ENCODE peak calls at places on chromosomes 12 and 14, in ten cellular contexts. One of them, this sample, is unnamed.

GRCh38 chr14:93430889-93431670 is at the start of gene UNC79:
- DNase-seq in SW 1271: no peak
- DNase-seq in endodermal cell: peak
- DNase-seq in GM12865: no peak
- DNase-seq in lower lobe of right lung: no peak
- DNase-seq in left ventricle myocardium superior: peak
- DNase-seq in NCI-H510A treated with DMSO at 0.1 percent for 48 hours: peak
- DNase-seq in B cell: no peak
- DNase-seq in AML-193: no peak
- DNase-seq in myocyte: no peak
- DNase-seq in this sample: no peak

GRCh38 chr14:70203686-70204085 is 14.9 kb upstream of the SLC8A3 start:
- DNase-seq in SW 1271: no peak
- DNase-seq in endodermal cell: peak
- DNase-seq in GM12865: no peak
- DNase-seq in lower lobe of right lung: no peak
- DNase-seq in left ventricle myocardium superior: no peak
- DNase-seq in NCI-H510A treated with DMSO at 0.1 percent for 48 hours: no peak
- DNase-seq in B cell: no peak
- DNase-seq in AML-193: no peak
- DNase-seq in myocyte: no peak
- DNase-seq in this sample: no peak

GRCh38 chr12:78421011-78421410 is 443.6 kb upstream of the SYT1 start:
- DNase-seq in SW 1271: no peak
- DNase-seq in endodermal cell: no peak
- DNase-seq in GM12865: no peak
- DNase-seq in lower lobe of right lung: no peak
- DNase-seq in left ventricle myocardium superior: no peak
- DNase-seq in NCI-H510A treated with DMSO at 0.1 percent for 48 hours: no peak
- DNase-seq in B cell: no peak
- DNase-seq in AML-193: no peak
- DNase-seq in myocyte: peak
- DNase-seq in this sample: no peak

GRCh38 chr12:11706509-11707331 is 57.2 kb downstream of the ETV6 start:
- DNase-seq in SW 1271: no peak
- DNase-seq in endodermal cell: no peak
- DNase-seq in GM12865: no peak
- DNase-seq in lower lobe of right lung: no peak
- DNase-seq in left ventricle myocardium superior: no peak
- DNase-seq in NCI-H510A treated with DMSO at 0.1 percent for 48 hours: peak
- DNase-seq in B cell: no peak
- DNase-seq in AML-193: no peak
- DNase-seq in myocyte: no peak
- DNase-seq in this sample: no peak

GRCh38 chr14:88829188-88829587 is 4.7 kb downstream of the TTC8 start:
- DNase-seq in SW 1271: no peak
- DNase-seq in endodermal cell: no peak
- DNase-seq in GM12865: peak
- DNase-seq in lower lobe of right lung: no peak
- DNase-seq in left ventricle myocardium superior: no peak
- DNase-seq in NCI-H510A treated with DMSO at 0.1 percent for 48 hours: no peak
- DNase-seq in B cell: no peak
- DNase-seq in AML-193: peak
- DNase-seq in myocyte: no peak
- DNase-seq in this sample: peak

GRCh38 chr12:120150919-120151525 is 34.5 kb upstream of the RAB35 start:
- DNase-seq in SW 1271: no peak
- DNase-seq in endodermal cell: peak
- DNase-seq in GM12865: no peak
- DNase-seq in lower lobe of right lung: no peak
- DNase-seq in left ventricle myocardium superior: no peak
- DNase-seq in NCI-H510A treated with DMSO at 0.1 percent for 48 hours: no peak
- DNase-seq in B cell: no peak
- DNase-seq in AML-193: no peak
- DNase-seq in myocyte: no peak
- DNase-seq in this sample: no peak

GRCh38 chr14:106846218-106846617 is 1319.8 kb downstream of the TMEM121 start:
- DNase-seq in SW 1271: no peak
- DNase-seq in endodermal cell: no peak
- DNase-seq in GM12865: no peak
- DNase-seq in lower lobe of right lung: no peak
- DNase-seq in left ventricle myocardium superior: no peak
- DNase-seq in NCI-H510A treated with DMSO at 0.1 percent for 48 hours: no peak
- DNase-seq in B cell: no peak
- DNase-seq in AML-193: no peak
- DNase-seq in myocyte: peak
- DNase-seq in this sample: no peak

GRCh38 chr12:124792177-124792576 is 71.5 kb downstream of the SCARB1 start:
- DNase-seq in SW 1271: no peak
- DNase-seq in endodermal cell: no peak
- DNase-seq in GM12865: no peak
- DNase-seq in lower lobe of right lung: no peak
- DNase-seq in left ventricle myocardium superior: no peak
- DNase-seq in NCI-H510A treated with DMSO at 0.1 percent for 48 hours: no peak
- DNase-seq in B cell: no peak
- DNase-seq in AML-193: no peak
- DNase-seq in myocyte: no peak
- DNase-seq in this sample: no peak

GRCh38 chr14:87397499-87397898 is 595.5 kb downstream of the GALC start:
- DNase-seq in SW 1271: no peak
- DNase-seq in endodermal cell: no peak
- DNase-seq in GM12865: peak
- DNase-seq in lower lobe of right lung: no peak
- DNase-seq in left ventricle myocardium superior: no peak
- DNase-seq in NCI-H510A treated with DMSO at 0.1 percent for 48 hours: no peak
- DNase-seq in B cell: no peak
- DNase-seq in AML-193: no peak
- DNase-seq in myocyte: no peak
- DNase-seq in this sample: peak

GRCh38 chr12:1206118-1206734 is 215.2 kb downstream of the ERC1 start:
- DNase-seq in SW 1271: no peak
- DNase-seq in endodermal cell: no peak
- DNase-seq in GM12865: no peak
- DNase-seq in lower lobe of right lung: no peak
- DNase-seq in left ventricle myocardium superior: no peak
- DNase-seq in NCI-H510A treated with DMSO at 0.1 percent for 48 hours: no peak
- DNase-seq in B cell: no peak
- DNase-seq in AML-193: no peak
- DNase-seq in myocyte: no peak
- DNase-seq in this sample: no peak

GRCh38 chr14:55052259-55052930 is 948 bp downstream of the MAPK1IP1L start:
- DNase-seq in SW 1271: no peak
- DNase-seq in endodermal cell: no peak
- DNase-seq in GM12865: no peak
- DNase-seq in lower lobe of right lung: no peak
- DNase-seq in left ventricle myocardium superior: no peak
- DNase-seq in NCI-H510A treated with DMSO at 0.1 percent for 48 hours: no peak
- DNase-seq in B cell: peak
- DNase-seq in AML-193: no peak
- DNase-seq in myocyte: peak
- DNase-seq in this sample: no peak

GRCh38 chr12:75939016-75939642 is 92.4 kb downstream of the PHLDA1 start:
- DNase-seq in SW 1271: no peak
- DNase-seq in endodermal cell: no peak
- DNase-seq in GM12865: no peak
- DNase-seq in lower lobe of right lung: no peak
- DNase-seq in left ventricle myocardium superior: no peak
- DNase-seq in NCI-H510A treated with DMSO at 0.1 percent for 48 hours: no peak
- DNase-seq in B cell: no peak
- DNase-seq in AML-193: no peak
- DNase-seq in myocyte: no peak
- DNase-seq in this sample: no peak

GRCh38 chr12:104998423-104999346 is 12.6 kb downstream of the NOPCHAP1 start:
- DNase-seq in SW 1271: no peak
- DNase-seq in endodermal cell: no peak
- DNase-seq in GM12865: no peak
- DNase-seq in lower lobe of right lung: peak
- DNase-seq in left ventricle myocardium superior: peak
- DNase-seq in NCI-H510A treated with DMSO at 0.1 percent for 48 hours: peak
- DNase-seq in B cell: no peak
- DNase-seq in AML-193: no peak
- DNase-seq in myocyte: no peak
- DNase-seq in this sample: no peak

GRCh38 chr14:92482621-92483319 is 30.8 kb upstream of the RIN3 start:
- DNase-seq in SW 1271: no peak
- DNase-seq in endodermal cell: no peak
- DNase-seq in GM12865: no peak
- DNase-seq in lower lobe of right lung: no peak
- DNase-seq in left ventricle myocardium superior: no peak
- DNase-seq in NCI-H510A treated with DMSO at 0.1 percent for 48 hours: no peak
- DNase-seq in B cell: no peak
- DNase-seq in AML-193: no peak
- DNase-seq in myocyte: no peak
- DNase-seq in this sample: no peak

GRCh38 chr12:43762596-43762995 is 3.8 kb downstream of the IRAK4 start:
- DNase-seq in SW 1271: no peak
- DNase-seq in endodermal cell: no peak
- DNase-seq in GM12865: no peak
- DNase-seq in lower lobe of right lung: no peak
- DNase-seq in left ventricle myocardium superior: no peak
- DNase-seq in NCI-H510A treated with DMSO at 0.1 percent for 48 hours: no peak
- DNase-seq in B cell: no peak
- DNase-seq in AML-193: peak
- DNase-seq in myocyte: no peak
- DNase-seq in this sample: no peak

GRCh38 chr14:62209287-62209899 is 447.2 kb downstream of the SNAPC1 start:
- DNase-seq in SW 1271: no peak
- DNase-seq in endodermal cell: no peak
- DNase-seq in GM12865: no peak
- DNase-seq in lower lobe of right lung: no peak
- DNase-seq in left ventricle myocardium superior: no peak
- DNase-seq in NCI-H510A treated with DMSO at 0.1 percent for 48 hours: no peak
- DNase-seq in B cell: no peak
- DNase-seq in AML-193: no peak
- DNase-seq in myocyte: no peak
- DNase-seq in this sample: no peak

This sample was measured in HL-60.